ENCODE peak calls at places on chromosomes 5 and 9, in five cellular contexts. Z, V, J, U and A are unnamed samples. For H3K27me3, the result is how much of the 10 kb centered on the place peaks cover.

GRCh38 chr5:173328896-173329369 is 719 bp upstream of the STC2 start:
- DNase-seq in Z (no peak), U (peak), V (no peak), J (no peak), A (no peak)

GRCh38 chr9:37284631-37285030 is 137.9 kb upstream of the GRHPR start:
- DNase-seq in J (no peak), V (no peak), U (no peak), Z (no peak), A (no peak)

GRCh38 chr5:37738057-37738691 is 101.7 kb downstream of the GDNF start:
- DNase-seq in Z (peak), V (no peak), J (no peak), U (peak), A (no peak)

GRCh38 chr9:88319936-88320747 is 68.1 kb upstream of the SPIN1 start:
- DNase-seq in J (no peak), Z (no peak), U (no peak), V (no peak), A (no peak)

GRCh38 chr5:609506-609905 is 2.6 kb upstream of the CEP72 start:
- DNase-seq in Z (peak), U (no peak), V (no peak), J (no peak), A (no peak)

GRCh38 chr9:37497320-37497719 is 11.6 kb downstream of the POLR1E start:
- DNase-seq in V (no peak), Z (no peak), J (no peak), U (no peak), A (no peak)

GRCh38 chr5:159182691-159183090 is 26.7 kb downstream of the RNF145 start:
- DNase-seq in J (no peak), V (no peak), Z (no peak), U (no peak), A (no peak)

GRCh38 chr9:37947431-37947830 is 43.5 kb upstream of the SLC25A51 start:
- DNase-seq in U (no peak), V (peak), Z (no peak), J (no peak), A (no peak)

GRCh38 chr5:79130781-79131180 is 19.2 kb downstream of the BHMT start:
- DNase-seq in J (no peak), V (no peak), U (no peak), Z (no peak), A (no peak)

GRCh38 chr9:134630861-134631260 is 10.7 kb upstream of the COL5A1 start:
- DNase-seq in V (peak), J (no peak), Z (no peak), U (no peak), A (no peak)
- H3K27me3 ChIP-seq in V (under half), J (under half), Z (under half), U (under half), A (under half)

GRCh38 chr9:115043632-115044031 is 74.3 kb downstream of the TNC start:
- DNase-seq in Z (no peak), V (no peak), U (no peak), J (no peak), A (no peak)
- H3K27ac ChIP-seq in Z (no peak), V (no peak), U (no peak), J (no peak), A (no peak)

DNA sequence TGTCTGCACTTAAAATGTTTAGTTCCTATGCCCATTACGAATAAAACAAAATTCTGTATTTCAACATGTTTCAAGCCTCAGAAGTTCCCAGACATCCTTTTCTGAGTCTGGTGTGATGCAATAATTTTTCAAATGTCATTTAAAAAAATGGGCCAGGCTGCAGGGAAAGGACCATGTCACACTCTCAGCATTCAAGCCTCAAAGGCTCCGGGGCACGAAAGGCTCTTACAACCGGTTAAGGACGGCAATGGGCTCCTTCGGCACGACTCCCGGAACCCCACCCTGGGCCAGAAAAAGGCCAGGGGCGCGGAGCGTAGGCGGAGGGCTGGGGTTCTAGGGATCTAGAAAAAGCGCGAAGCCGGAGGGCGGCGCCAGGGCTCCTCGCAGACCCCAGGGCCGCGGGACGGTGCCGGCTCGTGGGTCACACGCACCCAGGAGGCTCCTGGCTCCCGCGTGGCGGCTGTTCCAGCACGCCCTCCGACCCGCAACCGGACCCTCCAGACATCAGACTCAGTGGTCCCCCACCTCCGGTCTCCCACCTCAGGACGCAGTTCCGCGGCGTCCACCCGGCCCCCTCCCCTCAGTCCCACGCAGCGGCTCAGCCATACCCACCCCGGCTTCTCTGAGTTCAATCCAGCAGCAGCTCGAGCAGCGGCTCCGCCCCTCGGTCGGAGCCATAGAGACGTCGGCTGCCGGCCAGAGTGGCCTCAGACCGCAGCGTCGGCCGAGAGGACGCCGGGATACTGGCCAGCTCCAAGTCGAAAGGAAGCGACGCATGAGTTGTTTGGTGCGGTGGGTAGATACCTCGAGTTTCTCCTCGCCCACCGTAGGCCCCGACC is at the start of gene TMEM267:
- DNase-seq in U (peak), Z (peak), J (peak), V (peak), A (peak)
- TF ChIP-seq CTCF in U (no peak), Z (no peak), J (no peak), V (no peak), A (no peak)

DNA sequence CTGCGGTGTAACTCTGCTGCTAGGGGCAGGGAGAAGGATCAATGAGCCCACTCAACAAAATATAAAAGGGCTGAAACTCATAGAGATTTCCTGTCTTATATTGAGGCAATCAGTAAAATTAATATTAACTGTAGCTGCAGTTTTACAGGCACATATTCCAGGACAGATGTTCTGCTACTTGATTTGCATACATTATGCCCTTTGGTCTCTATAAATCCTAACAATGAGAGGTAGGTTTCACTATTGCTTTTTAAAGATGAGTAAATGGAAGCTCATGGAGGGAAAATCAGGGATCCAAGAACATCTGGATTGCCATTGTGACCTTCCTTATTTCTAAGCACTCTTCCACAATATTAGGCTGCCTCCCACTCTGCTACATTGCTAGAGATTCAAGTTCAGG is 23.5 kb upstream of the TRIM32 start:
- DNase-seq in J (no peak), V (no peak), Z (no peak), U (no peak), A (no peak)
- H3K27me3 ChIP-seq in J (under half), V (under half), Z (under half), U (under half), A (under half)